ENCODE peak calls at places on chromosomes 4 and X, in five cellular contexts. One of them, this sample, is unnamed.

GRCh38 chr4:102263024-102263787 is 82.1 kb downstream of the SLC39A8 start:
- ATAC-seq in gastrocnemius medialis: no peak
- ATAC-seq in HepG2: peak; percentile 87
- ATAC-seq in GM12878: peak; percentile 94
- ATAC-seq in HCT116: peak; percentile 96
- ATAC-seq in this sample: no peak

GRCh38 chr4:75251547-75251946 is 262.7 kb downstream of the RCHY1 start:
- ATAC-seq in HCT116: no peak
- ATAC-seq in HepG2: no peak
- ATAC-seq in GM12878: peak; percentile 94
- ATAC-seq in gastrocnemius medialis: no peak
- ATAC-seq in this sample: no peak

GRCh38 chr4:26964994-26965393 is 104.4 kb downstream of the STIM2 start:
- ATAC-seq in HCT116: no peak
- ATAC-seq in gastrocnemius medialis: no peak
- ATAC-seq in HepG2: no peak
- ATAC-seq in GM12878: peak; percentile 75
- ATAC-seq in this sample: no peak

GRCh38 chr4:158020734-158021346 is 152.0 kb downstream of the GASK1B start:
- ATAC-seq in GM12878: no peak
- ATAC-seq in HepG2: no peak
- ATAC-seq in HCT116: peak; percentile 62
- ATAC-seq in gastrocnemius medialis: no peak
- ATAC-seq in this sample: no peak

GRCh38 chr4:153079824-153080486 is 124.3 kb upstream of the TRIM2 start:
- ATAC-seq in gastrocnemius medialis: no peak
- ATAC-seq in GM12878: no peak
- ATAC-seq in HCT116: no peak
- ATAC-seq in HepG2: no peak
- ATAC-seq in this sample: no peak

GRCh38 chrX:16771483-16772398 is 14.5 kb upstream of the TXLNG start:
- ATAC-seq in HepG2: peak; percentile 91
- ATAC-seq in HCT116: peak; percentile 88
- ATAC-seq in gastrocnemius medialis: no peak
- ATAC-seq in GM12878: peak; percentile 79
- ATAC-seq in this sample: no peak

GRCh38 chr4:149029056-149029651 is 586.9 kb upstream of the NR3C2 start:
- ATAC-seq in HCT116: no peak
- ATAC-seq in GM12878: no peak
- ATAC-seq in HepG2: peak; percentile 82
- ATAC-seq in gastrocnemius medialis: no peak
- ATAC-seq in this sample: no peak

GRCh38 chr4:7852568-7853185 is 87.0 kb downstream of the AFAP1 start:
- ATAC-seq in HCT116: no peak
- ATAC-seq in gastrocnemius medialis: no peak
- ATAC-seq in HepG2: no peak
- ATAC-seq in GM12878: no peak
- ATAC-seq in this sample: no peak

GRCh38 chrX:147522986-147523385 is 388.7 kb upstream of the FMR1 start:
- ATAC-seq in HCT116: no peak
- ATAC-seq in GM12878: no peak
- ATAC-seq in gastrocnemius medialis: no peak
- ATAC-seq in HepG2: no peak
- ATAC-seq in this sample: no peak

GRCh38 chrX:131067216-131067615 is 9.1 kb downstream of the ARHGAP36 start:
- ATAC-seq in HCT116: no peak
- ATAC-seq in HepG2: no peak
- ATAC-seq in GM12878: no peak
- ATAC-seq in gastrocnemius medialis: no peak
- ATAC-seq in this sample: no peak

GRCh38 chrX:48522291-48522690 is 683 bp downstream of the EBP start:
- ATAC-seq in HCT116: no peak
- ATAC-seq in HepG2: peak; percentile 71
- ATAC-seq in GM12878: no peak
- ATAC-seq in gastrocnemius medialis: no peak
- ATAC-seq in this sample: no peak

GRCh38 chr4:182582245-182582644 is 334.9 kb downstream of the DCTD start:
- ATAC-seq in HepG2: no peak
- ATAC-seq in HCT116: no peak
- ATAC-seq in gastrocnemius medialis: no peak
- ATAC-seq in GM12878: no peak
- ATAC-seq in this sample: no peak

DNA sequence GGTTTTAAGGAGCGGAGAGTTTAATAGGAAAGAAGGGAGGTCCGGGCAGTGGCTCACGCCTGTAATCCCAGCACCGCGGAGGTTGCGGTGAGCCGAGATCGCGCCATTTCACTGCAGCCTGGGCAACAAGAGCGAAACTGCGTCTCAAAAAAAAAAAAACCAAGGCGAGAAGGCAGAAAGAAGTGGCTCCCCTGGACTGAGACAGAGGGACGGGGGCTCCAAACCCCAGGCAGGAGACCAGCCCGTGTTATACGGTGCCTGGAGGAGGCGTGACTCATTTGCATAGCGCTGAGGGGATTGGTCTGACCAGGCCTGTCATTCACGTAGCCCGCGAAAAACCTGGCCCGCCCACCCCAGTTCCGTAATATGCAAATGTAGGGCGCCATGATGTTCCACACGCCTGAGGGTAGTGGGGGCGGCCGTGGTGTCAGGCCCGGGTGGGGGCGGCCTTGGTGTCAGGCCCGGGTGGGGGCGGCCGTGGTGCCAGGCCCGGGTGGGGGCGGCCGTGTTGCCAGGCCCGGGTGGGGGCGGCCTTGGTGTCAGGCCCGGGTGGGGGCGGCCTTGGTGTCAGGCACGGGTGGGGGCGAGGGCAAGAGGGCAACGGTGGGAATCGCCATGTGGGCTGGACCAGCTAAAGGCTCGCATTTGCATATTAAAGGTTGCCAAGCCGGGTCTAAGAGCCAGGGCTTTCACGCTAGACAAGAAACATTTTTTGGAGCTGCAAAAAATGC is 2.1 kb downstream of the PLCXD1 start:
- ATAC-seq in GM12878: peak; percentile 99
- ATAC-seq in HCT116: peak; percentile 99
- ATAC-seq in HepG2: no peak
- ATAC-seq in gastrocnemius medialis: peak; percentile 99
- ATAC-seq in this sample: peak; percentile 98
- TF ChIP-seq POLR2A in GM12878: peak; percentile 70
- TF ChIP-seq POLR2A in HCT116: no peak
- TF ChIP-seq POLR2A in HepG2: no peak
- TF ChIP-seq POLR2A in gastrocnemius medialis: no peak
- TF ChIP-seq POLR2A in this sample: no peak

DNA sequence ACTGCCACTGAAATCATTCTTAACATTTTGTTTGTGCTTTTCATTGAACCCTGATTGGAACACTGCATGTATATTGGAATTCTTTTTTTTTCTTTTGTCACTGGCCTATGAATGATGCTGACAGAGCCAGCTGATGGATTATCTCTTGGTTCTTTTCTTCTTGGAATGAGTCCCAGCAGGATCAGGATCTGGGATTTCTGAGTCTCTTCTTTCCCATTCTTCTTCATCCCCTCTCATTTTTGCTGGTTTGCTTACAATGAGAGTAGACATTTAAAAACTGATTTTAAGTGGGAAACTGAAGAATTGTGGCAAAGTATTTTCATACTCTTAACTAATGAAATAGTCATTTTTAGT is 9.0 kb downstream of the DCUN1D4 start:
- ATAC-seq in gastrocnemius medialis: no peak
- ATAC-seq in HepG2: no peak
- ATAC-seq in GM12878: no peak
- ATAC-seq in HCT116: no peak
- ATAC-seq in this sample: no peak
- H3K4me1 ChIP-seq in gastrocnemius medialis: peaks cover 70% of the 10 kb centered on the region
- H3K4me1 ChIP-seq in HepG2: peaks cover 41% of the 10 kb centered on the region
- H3K4me1 ChIP-seq in GM12878: no peaks in the 10 kb centered on the region
- H3K4me1 ChIP-seq in HCT116: peaks cover 5% of the 10 kb centered on the region
- H3K4me1 ChIP-seq in this sample: peaks cover 10% of the 10 kb centered on the region

DNA sequence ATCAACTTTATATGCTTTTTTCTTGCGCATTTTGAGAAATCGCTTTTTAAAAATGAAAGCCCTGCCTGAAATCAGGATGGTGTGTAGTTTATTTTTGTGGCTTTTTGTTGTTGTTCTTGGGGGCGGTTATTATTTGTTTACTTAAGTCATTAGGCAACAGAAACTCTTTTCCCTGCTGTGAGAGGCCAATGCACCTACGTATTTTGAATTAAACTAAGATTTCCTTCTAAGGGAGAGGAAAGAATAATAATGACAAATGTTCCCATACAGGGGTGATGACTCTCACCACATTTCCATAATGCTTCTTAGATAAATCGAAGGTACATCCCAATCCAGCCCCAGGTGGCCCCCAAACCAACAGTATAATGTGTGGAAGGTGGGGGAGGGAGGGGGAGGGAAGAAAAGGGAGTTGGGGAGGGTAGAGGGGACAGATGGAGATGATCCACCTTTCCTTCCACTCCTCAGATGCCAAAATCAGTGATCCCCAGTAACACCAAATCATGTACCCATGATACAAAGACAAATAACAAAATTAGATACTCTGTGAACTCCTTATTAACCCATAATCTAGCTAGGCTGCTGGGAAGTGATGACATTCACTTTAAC is 39.6 kb downstream of the ZNF827 start:
- ATAC-seq in HepG2: no peak
- ATAC-seq in gastrocnemius medialis: no peak
- ATAC-seq in GM12878: no peak
- ATAC-seq in HCT116: no peak
- ATAC-seq in this sample: no peak
- TF ChIP-seq POLR2A in HepG2: no peak
- TF ChIP-seq POLR2A in gastrocnemius medialis: no peak
- TF ChIP-seq POLR2A in GM12878: no peak
- TF ChIP-seq POLR2A in HCT116: no peak
- TF ChIP-seq POLR2A in this sample: no peak

GRCh38 chr4:72971572-72971971 is 97.9 kb downstream of the COX18 start:
- ATAC-seq in gastrocnemius medialis: no peak
- ATAC-seq in HepG2: no peak
- ATAC-seq in GM12878: no peak
- ATAC-seq in HCT116: no peak
- ATAC-seq in this sample: no peak
- H3K4me1 ChIP-seq in gastrocnemius medialis: no peaks in the 10 kb centered on the region
- H3K4me1 ChIP-seq in HepG2: no peaks in the 10 kb centered on the region
- H3K4me1 ChIP-seq in GM12878: no peaks in the 10 kb centered on the region
- H3K4me1 ChIP-seq in HCT116: no peaks in the 10 kb centered on the region
- H3K4me1 ChIP-seq in this sample: peaks cover 4% of the 10 kb centered on the region

GRCh38 chr4:40630335-40631021 is 814 bp upstream of the RBM47 start:
- ATAC-seq in gastrocnemius medialis: no peak
- ATAC-seq in GM12878: peak; percentile 69
- ATAC-seq in HCT116: peak; percentile 78
- ATAC-seq in HepG2: peak; percentile 29
- ATAC-seq in this sample: no peak
- TF ChIP-seq POLR2A in gastrocnemius medialis: no peak
- TF ChIP-seq POLR2A in GM12878: peak; percentile 80
- TF ChIP-seq POLR2A in HCT116: peak; percentile 23
- TF ChIP-seq POLR2A in HepG2: no peak
- TF ChIP-seq POLR2A in this sample: no peak

GRCh38 chrX:133359466-133359865 is 55.8 kb downstream of the GPC4 start:
- ATAC-seq in gastrocnemius medialis: no peak
- ATAC-seq in HepG2: no peak
- ATAC-seq in GM12878: no peak
- ATAC-seq in HCT116: no peak
- ATAC-seq in this sample: no peak
- H3K4me1 ChIP-seq in gastrocnemius medialis: no peaks in the 10 kb centered on the region
- H3K4me1 ChIP-seq in HepG2: no peaks in the 10 kb centered on the region
- H3K4me1 ChIP-seq in GM12878: no peaks in the 10 kb centered on the region
- H3K4me1 ChIP-seq in HCT116: no peaks in the 10 kb centered on the region
- H3K4me1 ChIP-seq in this sample: no peaks in the 10 kb centered on the region

GRCh38 chrX:154774622-154775021 is 12.0 kb downstream of the DKC1 start:
- ATAC-seq in HCT116: no peak
- ATAC-seq in gastrocnemius medialis: no peak
- ATAC-seq in GM12878: no peak
- ATAC-seq in HepG2: no peak
- ATAC-seq in this sample: no peak

GRCh38 chrX:154776753-154777152 is 14.1 kb downstream of the DKC1 start:
- ATAC-seq in HCT116: no peak
- ATAC-seq in GM12878: no peak
- ATAC-seq in gastrocnemius medialis: no peak
- ATAC-seq in HepG2: no peak
- ATAC-seq in this sample: no peak

GRCh38 chrX:154779261-154779660 is 16.6 kb downstream of the DKC1 start:
- ATAC-seq in HCT116: no peak
- ATAC-seq in gastrocnemius medialis: no peak
- ATAC-seq in HepG2: peak; percentile 11
- ATAC-seq in GM12878: no peak
- ATAC-seq in this sample: no peak

GRCh38 chrX:154780968-154781367 is 18.3 kb downstream of the DKC1 start:
- ATAC-seq in gastrocnemius medialis: no peak
- ATAC-seq in HCT116: no peak
- ATAC-seq in GM12878: no peak
- ATAC-seq in HepG2: peak; percentile 17
- ATAC-seq in this sample: no peak

DNA sequence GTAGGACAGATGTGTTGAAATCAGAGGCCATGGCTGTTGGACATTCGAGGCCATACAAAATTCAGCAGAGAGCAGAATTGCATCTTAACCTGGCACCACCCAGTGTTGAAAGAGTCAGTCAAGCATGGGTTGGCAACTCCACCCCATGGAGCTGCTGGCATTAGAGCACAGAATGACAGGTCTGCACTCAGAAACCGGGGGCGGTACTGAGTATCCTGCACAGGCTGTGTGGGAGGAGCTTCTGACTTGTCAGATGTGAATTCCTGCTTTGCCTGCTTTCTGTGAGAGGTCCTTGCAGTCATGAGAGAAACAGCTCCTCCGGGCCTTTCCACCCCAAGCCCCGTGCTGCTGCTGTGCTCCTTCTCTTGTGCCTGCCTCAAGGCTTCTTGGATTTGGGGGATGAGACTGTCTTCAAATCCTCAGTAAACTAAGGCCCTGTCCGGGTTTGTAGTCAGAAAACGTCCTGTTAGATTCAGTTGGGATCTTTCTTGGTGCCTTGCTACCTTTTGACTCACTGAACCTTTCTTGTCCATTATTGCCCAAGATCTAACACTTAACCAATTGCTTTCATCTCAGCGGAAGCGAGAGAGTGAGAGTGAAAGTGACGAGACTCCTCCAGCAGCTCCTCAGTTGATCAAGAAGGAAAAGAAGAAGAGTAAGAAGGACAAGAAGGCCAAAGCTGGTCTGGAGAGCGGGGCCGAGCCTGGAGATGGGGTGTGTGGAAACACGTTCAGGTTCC is 13.1 kb downstream of the DKC1 start:
- ATAC-seq in HCT116: peak; percentile 41
- ATAC-seq in GM12878: peak; percentile 37
- ATAC-seq in gastrocnemius medialis: no peak
- ATAC-seq in HepG2: peak; percentile 38
- ATAC-seq in this sample: no peak
- TF ChIP-seq POLR2A in HCT116: no peak
- TF ChIP-seq POLR2A in GM12878: no peak
- TF ChIP-seq POLR2A in gastrocnemius medialis: no peak
- TF ChIP-seq POLR2A in HepG2: no peak
- TF ChIP-seq POLR2A in this sample: no peak

DNA sequence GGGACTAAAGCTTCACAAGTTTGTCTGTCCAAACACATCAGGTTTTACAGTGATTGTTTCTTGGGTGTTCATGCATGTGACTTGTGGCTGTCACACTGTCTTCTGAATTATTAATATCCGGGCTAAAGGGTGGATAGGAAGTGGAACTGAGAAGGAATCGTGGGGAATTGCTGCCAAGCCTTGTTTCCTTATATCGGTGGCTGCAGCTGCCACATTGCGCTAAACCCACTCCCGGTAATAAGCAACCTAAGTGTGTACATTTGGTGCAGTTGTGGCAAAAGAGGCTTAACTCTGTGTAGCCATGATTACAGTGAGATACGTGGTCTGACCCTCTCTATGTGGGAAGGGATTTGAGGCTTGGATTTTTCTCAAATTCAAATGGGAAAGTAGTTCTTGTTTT is 30.7 kb downstream of the SEPTIN11 start:
- ATAC-seq in HepG2: no peak
- ATAC-seq in HCT116: no peak
- ATAC-seq in GM12878: no peak
- ATAC-seq in gastrocnemius medialis: no peak
- ATAC-seq in this sample: no peak
- H3K4me1 ChIP-seq in HepG2: peaks cover 14% of the 10 kb centered on the region
- H3K4me1 ChIP-seq in HCT116: no peaks in the 10 kb centered on the region
- H3K4me1 ChIP-seq in GM12878: peaks cover 32% of the 10 kb centered on the region
- H3K4me1 ChIP-seq in gastrocnemius medialis: peaks cover 27% of the 10 kb centered on the region
- H3K4me1 ChIP-seq in this sample: peaks cover 4% of the 10 kb centered on the region

This sample was measured in gastroesophageal sphincter.